ENCODE peak calls at places on chromosomes 11 and 22, in nine cellular contexts. S is ACHN; K is esophagus squamous epithelium; R is astrocyte of the cerebellum; Q is coronary artery; U is iris pigment epithelial cell; Z is HTR-8/SVneo; B is CD4-positive, alpha-beta T cell; G is T-cell. M is an unnamed sample.

GRCh38 chr11:76783901-76784813 is 1.0 kb downstream of the TSKU start:
- DNase-seq in S (peak), K (no peak), R (no peak), Q (no peak), U (peak), Z (peak), B (no peak), G (no peak), M (peak)

GRCh38 chr11:112734207-112734606 is 227.0 kb upstream of the NCAM1 start:
- DNase-seq in S (peak), K (no peak), R (peak), Q (peak), U (peak), Z (peak), B (no peak), G (no peak), M (peak)

GRCh38 chr22:20032407-20032991 is 11.6 kb downstream of the TANGO2 start:
- DNase-seq in S (no peak), K (no peak), R (no peak), Q (no peak), U (no peak), Z (no peak), B (no peak), G (no peak), M (no peak)

GRCh38 chr11:101127699-101128570 is 1.7 kb downstream of the PGR start:
- DNase-seq in S (no peak), K (no peak), R (no peak), Q (peak), U (no peak), Z (peak), B (no peak), G (no peak), M (no peak)

GRCh38 chr11:17393472-17393871 is 5.0 kb upstream of the KCNJ11 start:
- DNase-seq in S (no peak), K (no peak), R (no peak), Q (no peak), U (no peak), Z (no peak), B (no peak), G (no peak), M (no peak)

GRCh38 chr22:32808038-32808445 is 6.5 kb downstream of the TIMP3 start:
- DNase-seq in S (no peak), K (no peak), R (no peak), Q (no peak), U (no peak), Z (no peak), B (no peak), G (no peak), M (no peak)

GRCh38 chr11:106668147-106668546 is 350.1 kb downstream of the GUCY1A2 start:
- DNase-seq in S (no peak), K (no peak), R (peak), Q (no peak), U (peak), Z (no peak), B (no peak), G (no peak), M (no peak)

GRCh38 chr11:102263604-102264003 is 53.7 kb upstream of the BIRC3 start:
- DNase-seq in S (no peak), K (no peak), R (no peak), Q (no peak), U (no peak), Z (no peak), B (no peak), G (no peak), M (no peak)

M was measured in osteocyte.